ENCODE peak calls at places on chromosomes 16 and 17, in five cellular contexts. J is left ventricle myocardium inferior; P is hepatocyte; I is naive thymus-derived CD4-positive, alpha-beta T cell; W is pancreas. H is an unnamed sample. For H3K4me1, the result is how much of the 10 kb centered on the place peaks cover.

GRCh38 chr16:89841275-89841674 is 13.0 kb downstream of the SPIRE2 start:
- DNase-seq in J (no peak), P (no peak), I (no peak), W (no peak), H (no peak)

GRCh38 chr16:83878838-83879237 is 20.1 kb upstream of the MLYCD start:
- DNase-seq in J (no peak), P (peak), I (no peak), W (no peak), H (no peak)

GRCh38 chr17:17513626-17514025 is 17.4 kb upstream of the RASD1 start:
- DNase-seq in J (peak), P (no peak), I (no peak), W (no peak), H (no peak)

GRCh38 chr16:2856061-2856670 is 1.8 kb downstream of the PRSS22 start:
- DNase-seq in J (no peak), P (peak), I (no peak), W (peak), H (peak)

GRCh38 chr16:88651276-88651988 is 579 bp upstream of the CYBA start:
- DNase-seq in J (peak), P (peak), I (peak), W (no peak), H (peak)

GRCh38 chr16:58269526-58269925 is 25.3 kb downstream of the PRSS54 start:
- DNase-seq in J (no peak), P (no peak), I (no peak), W (no peak), H (no peak)

GRCh38 chr17:15311996-15312395 is 29.4 kb downstream of the TEKT3 start:
- DNase-seq in J (no peak), P (no peak), I (no peak), W (no peak), H (no peak)

GRCh38 chr16:80197790-80198201 is 343.0 kb upstream of the DYNLRB2 start:
- DNase-seq in J (no peak), P (no peak), I (no peak), W (no peak), H (no peak)

GRCh38 chr16:88068476-88069396 is 117.5 kb downstream of the BANP start:
- DNase-seq in J (no peak), P (no peak), I (no peak), W (no peak), H (no peak)

GRCh38 chr17:42155614-42156045 is 841 bp upstream of the RAB5C start:
- DNase-seq in J (no peak), P (no peak), I (no peak), W (no peak), H (no peak)

GRCh38 chr17:29593546-29594440 is 861 bp downstream of the ANKRD13B start:
- DNase-seq in J (no peak), P (peak), I (no peak), W (peak), H (no peak)

GRCh38 chr16:75606507-75606906 is 16.6 kb downstream of the ADAT1 start:
- DNase-seq in J (no peak), P (no peak), I (no peak), W (no peak), H (no peak)

GRCh38 chr16:83508295-83508694 is 299.5 kb upstream of the HSBP1 start:
- DNase-seq in J (no peak), P (no peak), I (no peak), W (no peak), H (no peak)

GRCh38 chr16:21158208-21159110 is at the start of gene LDAF1:
- DNase-seq in J (peak), P (peak), I (peak), W (peak), H (peak)

GRCh38 chr16:58809213-58809612 is 75.1 kb upstream of the GOT2 start:
- DNase-seq in J (no peak), P (no peak), I (no peak), W (no peak), H (no peak)

GRCh38 chr17:78144146-78144719 is 2.0 kb upstream of the C17orf99 start:
- DNase-seq in J (peak), P (peak), I (no peak), W (peak), H (peak)

GRCh38 chr16:11047939-11048500 is 103.7 kb downstream of the CLEC16A start:
- DNase-seq in J (no peak), P (no peak), I (no peak), W (no peak), H (no peak)

GRCh38 chr16:11052080-11052808 is 107.9 kb downstream of the CLEC16A start:
- DNase-seq in J (no peak), P (no peak), I (peak), W (no peak), H (no peak)

GRCh38 chr16:87435399-87436224 is 43.5 kb downstream of the MAP1LC3B start:
- DNase-seq in J (no peak), P (no peak), I (no peak), W (no peak), H (no peak)

GRCh38 chr17:41917192-41917591 is 1.6 kb downstream of the ACLY start:
- DNase-seq in J (no peak), P (peak), I (no peak), W (no peak), H (no peak)

GRCh38 chr17:79515110-79515509 is 95.7 kb downstream of the RBFOX3 start:
- DNase-seq in J (no peak), P (no peak), I (no peak), W (no peak), H (no peak)

GRCh38 chr17:31390748-31391495 is 553 bp upstream of the RAB11FIP4 start:
- DNase-seq in J (no peak), P (no peak), I (peak), W (no peak), H (peak)

GRCh38 chr16:73063854-73064226 is 15.9 kb upstream of the ZFHX3 start:
- DNase-seq in J (no peak), P (no peak), I (no peak), W (no peak), H (no peak)
- H3K4me1 ChIP-seq in J (half or more), P (half or more), I (under half), W (under half), H (half or more)

DNA sequence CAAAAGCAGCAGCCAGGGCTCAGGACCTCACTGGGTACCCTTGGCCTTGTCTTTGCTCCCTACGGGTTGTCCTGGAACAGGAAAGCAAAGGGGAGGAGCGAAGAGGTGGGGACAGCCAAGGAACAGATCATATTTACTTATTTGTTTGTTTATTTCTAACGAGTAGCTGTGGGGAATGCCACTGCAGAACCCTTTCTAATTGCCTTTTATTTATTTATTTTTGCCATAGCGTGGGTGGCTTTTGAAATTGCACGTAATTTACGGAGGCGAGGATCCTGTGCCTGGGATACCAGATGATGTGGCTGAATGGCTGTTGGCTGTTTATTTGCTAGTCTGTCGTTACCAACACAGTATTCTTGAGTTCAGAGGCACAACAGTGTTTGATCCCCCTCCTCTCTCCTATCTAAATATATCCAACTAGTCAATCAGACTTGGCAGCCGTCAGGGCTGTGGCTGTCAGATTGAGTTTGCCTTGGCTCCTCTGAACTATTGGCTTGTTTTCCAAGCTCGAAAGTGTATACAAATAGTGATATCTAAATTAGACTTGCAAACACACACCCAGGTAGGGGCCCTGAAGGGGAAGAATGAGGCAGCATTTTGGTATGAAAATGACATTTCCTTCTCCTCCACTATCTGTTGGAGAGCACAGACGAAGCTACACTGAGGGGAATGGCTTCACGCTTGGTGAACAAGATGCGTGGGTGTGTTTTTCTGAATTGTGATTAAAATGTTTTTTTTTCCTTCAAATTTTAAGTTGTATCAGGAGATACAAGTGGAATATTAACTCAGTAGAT is 110.4 kb downstream of the MSI2 start:
- DNase-seq in J (peak), P (peak), I (no peak), W (no peak), H (peak)
- H3K4me3 ChIP-seq in J (peak), P (no peak), I (no peak), W (no peak), H (no peak)

GRCh38 chr16:57192720-57193486 is 6.8 kb downstream of the RSPRY1 start:
- DNase-seq in J (no peak), P (no peak), I (no peak), W (no peak), H (no peak)

GRCh38 chr16:57194512-57194911 is 8.4 kb downstream of the RSPRY1 start:
- DNase-seq in J (no peak), P (peak), I (no peak), W (no peak), H (no peak)

GRCh38 chr16:57190136-57190535 is 4.0 kb downstream of the RSPRY1 start:
- DNase-seq in J (no peak), P (no peak), I (no peak), W (no peak), H (no peak)

GRCh38 chr16:57191056-57191536 is 5.0 kb downstream of the RSPRY1 start:
- DNase-seq in J (no peak), P (no peak), I (no peak), W (no peak), H (no peak)

GRCh38 chr16:57192146-57192545 is 6.0 kb downstream of the RSPRY1 start:
- DNase-seq in J (no peak), P (no peak), I (no peak), W (no peak), H (no peak)
- H3K4me1 ChIP-seq in J (half or more), P (under half), I (under half), W (under half), H (under half)

GRCh38 chr17:49998836-49999511 is 4.0 kb upstream of the DLX3 start:
- DNase-seq in J (no peak), P (no peak), I (no peak), W (no peak), H (no peak)

GRCh38 chr17:49997773-49998703 is 3.0 kb upstream of the DLX3 start:
- DNase-seq in J (peak), P (peak), I (peak), W (peak), H (peak)

GRCh38 chr17:49996121-49996494 is 1.1 kb upstream of the DLX3 start:
- DNase-seq in J (no peak), P (no peak), I (no peak), W (no peak), H (no peak)

GRCh38 chr17:49996495-49997255 is 1.7 kb upstream of the DLX3 start:
- DNase-seq in J (peak), P (peak), I (peak), W (peak), H (peak)

GRCh38 chr17:49997256-49997735 is 2.3 kb upstream of the DLX3 start:
- DNase-seq in J (no peak), P (no peak), I (no peak), W (no peak), H (no peak)
- H3K4me3 ChIP-seq in J (peak), P (no peak), I (no peak), W (no peak), H (peak)

GRCh38 chr16:968620-969019 is 2.2 kb downstream of the LMF1 start:
- DNase-seq in J (no peak), P (no peak), I (no peak), W (no peak), H (no peak)
- H3K4me1 ChIP-seq in J (under half), P (under half), I (under half), W (under half), H (under half)

DNA sequence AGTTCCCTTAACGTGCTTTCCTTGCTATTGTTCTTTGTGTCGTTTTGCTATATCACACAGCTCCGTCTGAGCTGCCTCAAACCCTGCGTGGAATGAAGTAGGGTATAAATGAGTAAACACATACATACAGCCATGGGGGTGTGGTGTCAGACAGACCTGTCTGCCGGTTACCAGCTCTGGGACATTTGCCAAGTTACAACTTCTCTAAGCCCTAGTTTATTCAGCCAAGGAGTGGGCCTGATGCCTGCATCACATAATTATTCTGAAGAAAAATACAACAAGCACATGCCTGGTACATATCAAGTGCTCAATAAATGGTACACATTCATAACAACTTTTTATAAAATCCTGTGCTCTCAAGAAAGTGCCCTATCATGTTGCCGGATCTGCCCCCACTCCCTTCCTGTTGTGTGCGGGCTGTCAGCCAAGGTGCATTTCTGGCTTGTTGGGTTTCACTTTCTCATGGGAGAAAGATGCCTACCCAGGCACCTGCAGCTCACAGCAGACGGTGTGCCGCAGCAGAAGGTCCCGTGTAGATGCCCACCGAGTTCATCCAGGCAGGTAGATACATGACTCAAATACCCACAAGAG is 30.5 kb downstream of the SMPD3 start:
- DNase-seq in J (no peak), P (peak), I (peak), W (peak), H (peak)
- H3K4me3 ChIP-seq in J (no peak), P (no peak), I (peak), W (no peak), H (no peak)

GRCh38 chr16:85567101-85567866 is 45.8 kb upstream of the GSE1 start:
- DNase-seq in J (no peak), P (no peak), I (no peak), W (no peak), H (no peak)
- H3K4me1 ChIP-seq in J (under half), P (under half), I (half or more), W (under half), H (half or more)

DNA sequence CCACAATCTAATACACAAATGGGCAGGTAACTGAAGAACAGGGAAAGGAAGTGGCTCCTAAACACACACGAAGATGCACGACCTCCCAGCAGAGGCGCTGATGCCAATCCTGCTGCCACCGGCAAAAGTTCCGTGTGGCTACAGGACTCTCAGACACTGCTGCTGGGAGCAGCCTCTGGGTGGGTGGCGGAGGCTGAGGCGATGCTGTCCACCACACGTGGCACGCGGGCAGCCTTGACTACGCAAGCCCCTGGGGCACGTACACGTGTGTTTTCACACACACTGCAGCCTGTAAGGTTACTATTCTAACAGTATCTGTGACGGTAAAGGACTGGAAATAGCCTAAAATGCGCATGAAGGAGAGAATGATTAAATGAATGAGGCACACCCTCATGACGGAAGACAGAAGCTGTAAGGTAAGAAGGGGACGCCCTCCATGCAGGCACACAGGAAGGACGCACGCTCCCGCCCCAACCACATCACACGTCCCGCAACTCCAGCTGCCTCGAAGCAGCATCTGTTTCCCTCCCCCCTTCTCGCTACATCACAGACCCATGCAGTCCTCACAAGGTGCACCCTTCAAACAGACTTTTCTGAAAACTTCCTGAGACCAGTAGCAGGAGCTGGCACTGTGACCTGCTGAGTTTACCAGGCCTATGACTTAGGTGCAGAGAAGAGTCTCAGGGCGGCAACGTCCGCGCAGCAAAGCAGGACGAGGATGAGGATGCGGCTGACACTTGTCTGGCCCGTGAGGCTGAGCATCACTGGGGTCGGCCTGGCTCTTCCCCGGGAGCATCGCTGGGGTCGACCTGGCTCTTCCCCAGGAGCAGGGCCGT is 28.7 kb upstream of the FASN start:
- DNase-seq in J (no peak), P (no peak), I (peak), W (no peak), H (no peak)
- H3K4me3 ChIP-seq in J (no peak), P (no peak), I (peak), W (no peak), H (no peak)

GRCh38 chr17:64500923-64501765 is 4.3 kb upstream of the POLG2 start:
- DNase-seq in J (no peak), P (no peak), I (no peak), W (no peak), H (no peak)
- H3K4me1 ChIP-seq in J (half or more), P (under half), I (under half), W (under half), H (half or more)

H was measured in stomach.